ENCODE peak calls at places on chromosomes 13 and 19, in ten cellular contexts. E is psoas muscle, F is ovary, A is Caki2, O is NCI-H1417, W is T-cell, I is iris pigment epithelial cell, L is body of pancreas, T is NCI-H146, Q is GM03348. C is an unnamed sample.
A peak's percentile ranks its signal among the peaks of the same experiment; 100 is the strongest.

GRCh38 chr19:677601-678380 is 1.6 kb downstream of the FSTL3 start:
- DNase-seq in E (peak; percentile 56), F (peak; percentile 63), A (peak; percentile 46), O (peak; percentile 54), W (no peak), I (peak; percentile 46), L (no peak), T (peak; percentile 13), Q (no peak), C (no peak)

GRCh38 chr19:38735257-38735686 is 9.0 kb downstream of the CAPN12 start:
- DNase-seq in E (peak; percentile 67), F (peak; percentile 53), A (no peak), O (peak; percentile 31), W (peak; percentile 30), I (no peak), L (peak; percentile 57), T (peak; percentile 60), Q (no peak), C (peak; percentile 42)

GRCh38 chr13:61777281-61777680 is 361.6 kb upstream of the PCDH20 start:
- DNase-seq in E (no peak), F (no peak), A (no peak), O (no peak), W (no peak), I (peak; percentile 21), L (no peak), T (no peak), Q (no peak), C (no peak)

GRCh38 chr13:28761586-28761985 is 42.8 kb upstream of the SLC46A3 start:
- DNase-seq in E (no peak), F (no peak), A (no peak), O (no peak), W (no peak), I (peak; percentile 33), L (no peak), T (no peak), Q (no peak), C (no peak)

GRCh38 chr19:10258080-10258710 is 6.2 kb downstream of the MRPL4 start:
- DNase-seq in E (no peak), F (no peak), A (no peak), O (no peak), W (no peak), I (no peak), L (no peak), T (no peak), Q (no peak), C (no peak)

GRCh38 chr19:624433-625109 is 8.8 kb downstream of the POLRMT start:
- DNase-seq in E (no peak), F (no peak), A (no peak), O (no peak), W (no peak), I (no peak), L (no peak), T (no peak), Q (no peak), C (no peak)

GRCh38 chr13:76516013-76516412 is 370.2 kb downstream of the KCTD12 start:
- DNase-seq in E (no peak), F (no peak), A (no peak), O (no peak), W (no peak), I (peak; percentile 97), L (peak; percentile 3), T (no peak), Q (peak; percentile 66), C (no peak)

GRCh38 chr13:49643003-49643651 is 14.8 kb downstream of the ARL11 start:
- DNase-seq in E (no peak), F (no peak), A (no peak), O (no peak), W (no peak), I (no peak), L (peak; percentile 13), T (no peak), Q (no peak), C (no peak)

GRCh38 chr13:65292488-65292901 is 1937.6 kb downstream of the PCDH9 start:
- DNase-seq in E (no peak), F (no peak), A (no peak), O (peak; percentile 28), W (no peak), I (peak; percentile 77), L (no peak), T (peak; percentile 87), Q (peak; percentile 36), C (no peak)

GRCh38 chr19:40650749-40651305 is 39.6 kb downstream of the NUMBL start:
- DNase-seq in E (peak; percentile 56), F (no peak), A (no peak), O (no peak), W (no peak), I (no peak), L (peak; percentile 56), T (no peak), Q (peak; percentile 83), C (no peak)

GRCh38 chr13:94620286-94620896 is 18.7 kb downstream of the GPR180 start:
- DNase-seq in E (no peak), F (no peak), A (peak; percentile 17), O (peak; percentile 67), W (peak; percentile 4), I (peak; percentile 40), L (no peak), T (peak; percentile 71), Q (peak; percentile 23), C (no peak)

GRCh38 chr13:62033932-62034331 is 618.3 kb upstream of the PCDH20 start:
- DNase-seq in E (no peak), F (no peak), A (no peak), O (no peak), W (no peak), I (no peak), L (no peak), T (no peak), Q (no peak), C (no peak)

GRCh38 chr13:110841846-110842245 is 73.0 kb downstream of the ANKRD10 start:
- DNase-seq in E (no peak), F (no peak), A (no peak), O (no peak), W (no peak), I (no peak), L (no peak), T (no peak), Q (no peak), C (no peak)

GRCh38 chr13:113822266-113822665 is 41.6 kb downstream of the GAS6 start:
- DNase-seq in E (no peak), F (no peak), A (no peak), O (no peak), W (no peak), I (no peak), L (no peak), T (no peak), Q (no peak), C (no peak)